ENCODE peak calls at places on chromosomes 11 and 22, in nine cellular contexts. X is WTC11; F is fibroblast of lung; D is A549; B is frontal cortex; G is astrocyte; H is skeletal muscle cell; E is stimulated activated CD4-positive, alpha-beta T cell treated with anti-CD3 and anti-CD28 coated beads, Interleukin-12 subunit alpha, Interleukin-12 subunit beta, amount 100 ng/mL, for 4 hours; P is adipocyte. Z is an unnamed sample.

GRCh38 chr11:42913731-42914130 is 398.1 kb upstream of the API5 start:
- DNase-seq in X (no peak), F (no peak), D (no peak), B (no peak), G (no peak), H (no peak), E (no peak), P (no peak), Z (no peak)

GRCh38 chr11:19868281-19868821 is 155.7 kb downstream of the NAV2 start:
- DNase-seq in X (no peak), F (peak), D (no peak), B (no peak), G (peak), H (peak), E (no peak), P (peak), Z (no peak)

GRCh38 chr11:72410956-72411355 is 23.4 kb downstream of the CLPB start:
- DNase-seq in X (no peak), F (no peak), D (no peak), B (no peak), G (no peak), H (no peak), E (no peak), P (no peak), Z (no peak)

GRCh38 chr11:68936676-68937620 is 33.3 kb downstream of the IGHMBP2 start:
- DNase-seq in X (no peak), F (no peak), D (no peak), B (no peak), G (no peak), H (no peak), E (no peak), P (no peak), Z (peak)

GRCh38 chr11:37632748-37633147 is 1034.7 kb upstream of the RAG2 start:
- DNase-seq in X (no peak), F (no peak), D (no peak), B (no peak), G (no peak), H (no peak), E (no peak), P (no peak), Z (no peak)

GRCh38 chr11:94131363-94132115 is 2.9 kb downstream of the PANX1 start:
- DNase-seq in X (no peak), F (peak), D (no peak), B (no peak), G (no peak), H (no peak), E (no peak), P (no peak), Z (no peak)

GRCh38 chr11:12768731-12769673 is 94.8 kb downstream of the TEAD1 start:
- DNase-seq in X (no peak), F (no peak), D (no peak), B (no peak), G (no peak), H (no peak), E (no peak), P (no peak), Z (no peak)

GRCh38 chr11:100711984-100712383 is 24.9 kb downstream of the ARHGAP42 start:
- DNase-seq in X (no peak), F (no peak), D (no peak), B (no peak), G (no peak), H (no peak), E (no peak), P (no peak), Z (no peak)

GRCh38 chr22:20777420-20778177 is 3.7 kb downstream of the SERPIND1 start:
- DNase-seq in X (no peak), F (peak), D (peak), B (no peak), G (peak), H (peak), E (no peak), P (peak), Z (no peak)

Z was measured in kidney.